ENCODE peak calls at places on chromosomes 3 and 15, in four cellular contexts. One of them, this sample, is unnamed.

GRCh38 chr15:59124261-59124660 is 19.3 kb downstream of the CCNB2 start:
- DNase-seq in stimulated activated CD4-positive, alpha-beta T cell treated with anti-CD3 and anti-CD28 coated beads, Interleukin-4, amount 100 ng/mL, for 48 hours: no peak
- DNase-seq in putamen: no peak
- DNase-seq in H4: no peak
- DNase-seq in this sample: no peak

GRCh38 chr15:91124155-91124554 is 24.1 kb downstream of the SV2B start:
- DNase-seq in stimulated activated CD4-positive, alpha-beta T cell treated with anti-CD3 and anti-CD28 coated beads, Interleukin-4, amount 100 ng/mL, for 48 hours: no peak
- DNase-seq in putamen: no peak
- DNase-seq in H4: no peak
- DNase-seq in this sample: no peak

GRCh38 chr3:125143982-125144652 is 68.4 kb downstream of the SLC12A8 start:
- DNase-seq in stimulated activated CD4-positive, alpha-beta T cell treated with anti-CD3 and anti-CD28 coated beads, Interleukin-4, amount 100 ng/mL, for 48 hours: no peak
- DNase-seq in putamen: no peak
- DNase-seq in H4: no peak
- DNase-seq in this sample: no peak

GRCh38 chr15:77831989-77832388 is 199.3 kb upstream of the LINGO1 start:
- DNase-seq in stimulated activated CD4-positive, alpha-beta T cell treated with anti-CD3 and anti-CD28 coated beads, Interleukin-4, amount 100 ng/mL, for 48 hours: no peak
- DNase-seq in putamen: no peak
- DNase-seq in H4: no peak
- DNase-seq in this sample: no peak

GRCh38 chr15:45234562-45235235 is 17.3 kb upstream of the SLC28A2 start:
- DNase-seq in stimulated activated CD4-positive, alpha-beta T cell treated with anti-CD3 and anti-CD28 coated beads, Interleukin-4, amount 100 ng/mL, for 48 hours: no peak
- DNase-seq in putamen: no peak
- DNase-seq in H4: no peak
- DNase-seq in this sample: no peak

GRCh38 chr3:84175449-84175848 is 783.3 kb upstream of the CADM2 start:
- DNase-seq in stimulated activated CD4-positive, alpha-beta T cell treated with anti-CD3 and anti-CD28 coated beads, Interleukin-4, amount 100 ng/mL, for 48 hours: no peak
- DNase-seq in putamen: no peak
- DNase-seq in H4: no peak
- DNase-seq in this sample: no peak

GRCh38 chr3:16604887-16605602 is at the start of gene DAZL:
- DNase-seq in stimulated activated CD4-positive, alpha-beta T cell treated with anti-CD3 and anti-CD28 coated beads, Interleukin-4, amount 100 ng/mL, for 48 hours: no peak
- DNase-seq in putamen: no peak
- DNase-seq in H4: no peak
- DNase-seq in this sample: no peak

GRCh38 chr15:40358492-40359353 is 704 bp downstream of the DISP2 start:
- DNase-seq in stimulated activated CD4-positive, alpha-beta T cell treated with anti-CD3 and anti-CD28 coated beads, Interleukin-4, amount 100 ng/mL, for 48 hours: no peak
- DNase-seq in putamen: no peak
- DNase-seq in H4: no peak
- DNase-seq in this sample: no peak

GRCh38 chr3:165339753-165340152 is 143.6 kb upstream of the SLITRK3 start:
- DNase-seq in stimulated activated CD4-positive, alpha-beta T cell treated with anti-CD3 and anti-CD28 coated beads, Interleukin-4, amount 100 ng/mL, for 48 hours: no peak
- DNase-seq in putamen: no peak
- DNase-seq in H4: peak
- DNase-seq in this sample: no peak

GRCh38 chr3:49461443-49462171 is 8.5 kb upstream of the DAG1 start:
- DNase-seq in stimulated activated CD4-positive, alpha-beta T cell treated with anti-CD3 and anti-CD28 coated beads, Interleukin-4, amount 100 ng/mL, for 48 hours: no peak
- DNase-seq in putamen: no peak
- DNase-seq in H4: no peak
- DNase-seq in this sample: no peak

GRCh38 chr15:34753236-34753894 is 1.4 kb downstream of the GJD2 start:
- DNase-seq in stimulated activated CD4-positive, alpha-beta T cell treated with anti-CD3 and anti-CD28 coated beads, Interleukin-4, amount 100 ng/mL, for 48 hours: no peak
- DNase-seq in putamen: no peak
- DNase-seq in H4: peak
- DNase-seq in this sample: no peak

GRCh38 chr3:14301558-14301957 is 100.8 kb upstream of the SLC6A6 start:
- DNase-seq in stimulated activated CD4-positive, alpha-beta T cell treated with anti-CD3 and anti-CD28 coated beads, Interleukin-4, amount 100 ng/mL, for 48 hours: no peak
- DNase-seq in putamen: no peak
- DNase-seq in H4: no peak
- DNase-seq in this sample: no peak

GRCh38 chr15:73802336-73803105 is 49.4 kb upstream of the INSYN1 start:
- DNase-seq in stimulated activated CD4-positive, alpha-beta T cell treated with anti-CD3 and anti-CD28 coated beads, Interleukin-4, amount 100 ng/mL, for 48 hours: no peak
- DNase-seq in putamen: peak
- DNase-seq in H4: no peak
- DNase-seq in this sample: no peak

GRCh38 chr15:90460142-90460824 is 69.4 kb upstream of the CRTC3 start:
- DNase-seq in stimulated activated CD4-positive, alpha-beta T cell treated with anti-CD3 and anti-CD28 coated beads, Interleukin-4, amount 100 ng/mL, for 48 hours: no peak
- DNase-seq in putamen: no peak
- DNase-seq in H4: no peak
- DNase-seq in this sample: no peak

GRCh38 chr15:98698792-98699191 is 50.5 kb downstream of the IGF1R start:
- DNase-seq in stimulated activated CD4-positive, alpha-beta T cell treated with anti-CD3 and anti-CD28 coated beads, Interleukin-4, amount 100 ng/mL, for 48 hours: no peak
- DNase-seq in putamen: no peak
- DNase-seq in H4: no peak
- DNase-seq in this sample: no peak

GRCh38 chr3:27758083-27758482 is 36.0 kb upstream of the EOMES start:
- DNase-seq in stimulated activated CD4-positive, alpha-beta T cell treated with anti-CD3 and anti-CD28 coated beads, Interleukin-4, amount 100 ng/mL, for 48 hours: no peak
- DNase-seq in putamen: no peak
- DNase-seq in H4: peak
- DNase-seq in this sample: no peak

GRCh38 chr3:126997455-126998038 is 14.6 kb downstream of the PLXNA1 start:
- DNase-seq in stimulated activated CD4-positive, alpha-beta T cell treated with anti-CD3 and anti-CD28 coated beads, Interleukin-4, amount 100 ng/mL, for 48 hours: no peak
- DNase-seq in putamen: no peak
- DNase-seq in H4: no peak
- DNase-seq in this sample: no peak